ENCODE peak calls at places on chromosomes 16 and 17, in ten cellular contexts. G is heart right ventricle, X is T-helper 17 cell, N is WERI-Rb-1, C is mucosa of descending colon, P is sigmoid colon, Q is OCI-LY7, S is neural progenitor cell, U is Caco-2, T is H1. A is an unnamed sample. For H3K9me3, the result is how much of the 10 kb centered on the place peaks cover.

GRCh38 chr16:3173892-3174617 is 13.9 kb upstream of the OR1F1 start:
- DNase-seq in G (no peak), X (no peak), N (peak), C (no peak), P (peak), Q (peak), S (peak), U (no peak), T (no peak), A (peak)

GRCh38 chr17:81536299-81537290 is 8.4 kb downstream of the FSCN2 start:
- DNase-seq in G (no peak), X (no peak), N (no peak), C (no peak), P (no peak), Q (no peak), S (peak), U (no peak), T (no peak), A (no peak)

GRCh38 chr17:48010193-48010592 is 27.4 kb downstream of the COPZ2 start:
- DNase-seq in G (no peak), X (no peak), N (no peak), C (no peak), P (no peak), Q (no peak), S (no peak), U (no peak), T (no peak), A (no peak)

GRCh38 chr17:12963505-12963904 is 54.3 kb downstream of the ELAC2 start:
- DNase-seq in G (no peak), X (no peak), N (no peak), C (no peak), P (no peak), Q (no peak), S (no peak), U (no peak), T (no peak), A (no peak)

GRCh38 chr17:69733171-69734014 is 318.9 kb downstream of the MAP2K6 start:
- DNase-seq in G (peak), X (no peak), N (peak), C (no peak), P (no peak), Q (peak), S (no peak), U (no peak), T (no peak), A (peak)

GRCh38 chr17:42312285-42313130 is 24.2 kb downstream of the STAT5A start:
- DNase-seq in G (peak), X (peak), N (peak), C (peak), P (peak), Q (peak), S (peak), U (no peak), T (no peak), A (peak)

GRCh38 chr17:17258998-17259397 is 22.0 kb upstream of the FLCN start:
- DNase-seq in G (no peak), X (no peak), N (no peak), C (no peak), P (no peak), Q (no peak), S (no peak), U (no peak), T (no peak), A (no peak)

GRCh38 chr17:28737316-28737715 is 6.5 kb upstream of the TRAF4 start:
- DNase-seq in G (no peak), X (no peak), N (no peak), C (peak), P (no peak), Q (no peak), S (no peak), U (no peak), T (no peak), A (no peak)

GRCh38 chr17:36149296-36149820 is 27.1 kb downstream of the TBC1D3B start:
- DNase-seq in G (peak), X (no peak), N (no peak), C (no peak), P (peak), Q (no peak), S (no peak), U (no peak), T (no peak), A (no peak)

GRCh38 chr16:66927012-66927436 is 1.7 kb upstream of the RRAD start:
- DNase-seq in G (peak), X (no peak), N (no peak), C (no peak), P (no peak), Q (no peak), S (no peak), U (no peak), T (no peak), A (no peak)

GRCh38 chr17:64158411-64158810 is 28.5 kb upstream of the ERN1 start:
- DNase-seq in G (no peak), X (no peak), N (peak), C (no peak), P (no peak), Q (no peak), S (no peak), U (no peak), T (no peak), A (no peak)

GRCh38 chr17:17358060-17358751 is 55.0 kb downstream of the NT5M start:
- DNase-seq in G (no peak), X (no peak), N (no peak), C (no peak), P (no peak), Q (no peak), S (no peak), U (no peak), T (no peak), A (no peak)

GRCh38 chr17:82070611-82071010 is 5.0 kb upstream of the DUS1L start:
- DNase-seq in G (no peak), X (no peak), N (no peak), C (no peak), P (no peak), Q (no peak), S (no peak), U (no peak), T (no peak), A (no peak)

GRCh38 chr16:67399218-67399733 is 6.0 kb upstream of the TPPP3 start:
- DNase-seq in G (peak), X (peak), N (peak), C (peak), P (no peak), Q (peak), S (peak), U (no peak), T (peak), A (no peak)

GRCh38 chr17:63364944-63365343 is 81.2 kb downstream of the CYB561 start:
- DNase-seq in G (no peak), X (no peak), N (no peak), C (no peak), P (no peak), Q (no peak), S (no peak), U (no peak), T (no peak), A (no peak)

GRCh38 chr17:6110088-6110487 is 39.9 kb downstream of the WSCD1 start:
- DNase-seq in G (no peak), X (no peak), N (no peak), C (peak), P (no peak), Q (no peak), S (no peak), U (no peak), T (no peak), A (no peak)

GRCh38 chr16:85515830-85516397 is 97.2 kb upstream of the GSE1 start:
- DNase-seq in G (no peak), X (no peak), N (peak), C (no peak), P (peak), Q (no peak), S (no peak), U (peak), T (no peak), A (no peak)

GRCh38 chr16:88799569-88800276 is 3.9 kb upstream of the CDT1 start:
- DNase-seq in G (no peak), X (no peak), N (no peak), C (peak), P (no peak), Q (peak), S (no peak), U (no peak), T (no peak), A (peak)

GRCh38 chr17:41457656-41458055 is 9.5 kb downstream of the KRT32 start:
- DNase-seq in G (no peak), X (no peak), N (no peak), C (no peak), P (no peak), Q (no peak), S (no peak), U (no peak), T (no peak), A (no peak)

GRCh38 chr17:77325826-77326581 is 185.2 kb downstream of the SEC14L1 start:
- DNase-seq in G (no peak), X (no peak), N (peak), C (peak), P (peak), Q (peak), S (no peak), U (no peak), T (no peak), A (no peak)

DNA sequence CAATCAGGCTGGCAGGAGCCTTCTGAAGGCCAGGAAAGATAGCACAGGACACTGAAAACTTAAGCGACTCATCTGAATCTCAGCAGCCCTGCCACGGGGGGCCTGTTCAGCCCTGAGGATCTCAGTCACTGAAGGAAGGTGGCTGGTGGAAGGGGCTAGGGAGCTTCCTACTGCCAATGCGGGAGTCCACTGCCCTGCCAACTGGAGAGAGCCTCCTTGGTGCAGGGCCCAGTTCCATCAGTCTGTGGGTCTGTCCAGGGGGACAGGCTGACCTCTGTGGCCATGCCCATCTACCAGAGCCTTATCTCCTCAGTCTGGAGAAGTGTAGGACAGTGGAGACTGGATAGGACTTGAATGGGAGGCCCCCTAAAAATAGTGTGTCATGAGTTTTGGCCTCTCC is 1851.6 kb downstream of the TP53TG3F start:
- DNase-seq in G (no peak), X (no peak), N (no peak), C (no peak), P (no peak), Q (no peak), S (no peak), U (no peak), T (no peak), A (no peak)
- H3K9me3 ChIP-seq in G (under half), X (under half), N (under half), C (half or more), P (under half), Q (under half), S (under half), U (under half), T (half or more), A (under half)

DNA sequence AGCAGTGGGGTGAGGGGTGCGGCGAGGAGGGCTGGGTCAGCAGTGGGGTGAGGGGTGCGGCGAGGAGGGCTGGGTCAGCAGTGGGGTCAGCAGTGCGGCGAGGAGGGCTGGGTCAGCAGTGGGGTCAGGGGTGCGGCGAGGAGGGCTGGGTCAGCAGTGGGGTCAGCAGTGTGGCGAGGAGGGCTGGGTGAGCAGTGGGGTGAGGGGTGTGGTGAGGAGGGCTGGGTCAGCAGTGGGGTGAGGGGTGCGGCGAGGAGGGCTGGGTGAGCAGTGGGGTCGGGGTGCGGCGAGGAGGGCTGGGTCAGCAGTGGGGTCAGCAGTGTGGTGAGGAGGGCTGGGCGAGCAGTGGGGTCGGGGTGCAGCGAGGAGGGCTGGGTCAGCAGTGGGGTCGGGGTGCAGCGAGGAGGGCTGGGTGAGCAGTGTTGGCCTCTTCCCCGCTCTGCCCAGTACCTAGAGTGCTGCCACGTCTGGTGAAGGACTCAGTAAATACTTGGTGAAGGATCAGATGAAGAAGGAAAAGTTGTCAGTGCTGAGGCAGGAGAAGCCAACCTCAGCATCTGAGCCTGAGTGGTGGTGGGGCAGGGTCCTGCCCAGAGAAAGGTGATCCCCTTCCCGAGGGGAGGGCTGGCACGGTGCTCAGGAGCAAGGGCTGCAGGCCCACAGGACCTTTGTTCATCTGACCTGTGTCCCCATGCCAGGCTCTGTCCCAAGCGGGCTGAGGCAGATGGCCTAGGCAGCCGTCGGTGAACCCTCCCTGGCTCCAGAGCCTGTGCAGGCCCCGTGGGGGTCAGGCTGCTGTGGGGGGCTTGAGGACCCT is 94.0 kb downstream of the METRNL start:
- DNase-seq in G (no peak), X (no peak), N (peak), C (no peak), P (peak), Q (no peak), S (no peak), U (peak), T (no peak), A (no peak)
- H3K9me3 ChIP-seq in G (under half), X (under half), N (under half), C (under half), P (under half), Q (under half), S (under half), U (under half), T (under half), A (under half)

DNA sequence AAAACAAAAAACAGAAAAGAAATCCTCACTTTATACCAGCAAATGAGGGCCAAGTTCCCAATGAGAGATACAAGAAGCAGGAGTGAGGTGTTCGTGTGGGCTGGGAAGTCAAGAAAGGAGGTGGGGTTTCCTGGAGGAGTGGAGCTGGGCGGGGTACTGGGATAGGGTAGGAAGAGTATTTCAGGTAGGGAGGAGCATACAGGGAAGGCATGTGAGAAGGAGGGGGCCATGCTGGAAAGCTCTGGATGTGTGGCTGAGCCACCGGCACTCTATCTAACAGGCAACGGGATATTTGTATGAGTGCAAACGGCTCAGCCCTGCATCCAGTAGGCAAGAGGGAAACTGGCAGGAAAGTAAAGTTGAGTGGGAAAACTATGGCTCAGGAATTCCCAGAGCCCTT is 4.2 kb downstream of the OR3A2 start:
- DNase-seq in G (no peak), X (no peak), N (no peak), C (no peak), P (no peak), Q (no peak), S (no peak), U (no peak), T (no peak), A (no peak)
- H3K9me3 ChIP-seq in G (under half), X (under half), N (under half), C (under half), P (under half), Q (under half), S (under half), U (under half), T (under half), A (under half)

DNA sequence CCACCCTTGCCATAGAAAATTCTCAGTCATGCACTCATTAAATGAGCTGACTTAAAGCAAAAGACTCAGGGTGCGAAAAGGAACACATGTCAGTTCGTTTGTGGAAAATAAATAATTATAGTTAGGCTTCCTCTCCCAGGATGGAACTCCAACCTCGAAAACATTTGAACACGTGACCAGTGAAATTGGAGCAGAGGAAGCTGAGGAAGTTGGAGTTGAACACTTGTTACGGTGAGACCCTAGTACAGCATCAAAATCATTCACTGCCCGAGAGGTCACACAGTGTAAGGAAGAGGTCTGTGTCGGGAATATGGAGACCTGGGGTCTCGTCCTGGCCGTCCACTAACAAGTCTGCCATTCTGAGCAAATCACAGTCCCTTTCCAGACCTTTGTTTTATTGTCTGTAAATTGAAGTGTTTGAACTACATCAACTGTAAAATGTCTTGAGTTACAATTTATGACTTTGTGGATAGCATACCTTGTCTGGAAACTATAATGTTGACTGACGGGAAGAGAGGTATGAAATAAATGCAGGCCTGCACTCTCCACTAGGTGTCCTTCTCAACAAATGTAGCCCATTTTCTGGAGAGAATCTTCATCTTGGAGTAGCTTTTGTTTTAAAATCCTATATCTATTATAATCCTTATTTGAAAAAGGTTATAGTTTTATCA is 7.7 kb downstream of the PSMD7 start:
- DNase-seq in G (no peak), X (no peak), N (no peak), C (no peak), P (no peak), Q (peak), S (no peak), U (no peak), T (no peak), A (no peak)
- H3K9me3 ChIP-seq in G (under half), X (under half), N (under half), C (under half), P (under half), Q (under half), S (under half), U (under half), T (under half), A (under half)